ENCODE peak calls at places on chromosomes 13 and 19, in ten cellular contexts. I is anterior cingulate cortex; H is GM23248; A is iris pigment epithelial cell; K is PC-9; P is mammary epithelial cell; Z is fibroblast of the aortic adventitia; O is central memory CD4-positive, alpha-beta T cell; C is activated T-cell treated with anti-CD3 and anti-CD28 coated beads, Interleukin-2, amount 50 U/mL, for 24 hours; L is activated T-helper 2 cell treated with anti-CD3 and anti-CD28 coated beads, Interferon-gamma antibody, Interleukin-2, Interleukin-4, amounts not matched to agents 10 μg/mL and 5 μg/mL and 100 μg/mL, durations not matched to agents 14 hours and 24 hours and 36 hours. M is an unnamed sample.

GRCh38 chr19:56350416-56351045 is 35.9 kb upstream of the ZSCAN5A start:
- DNase-seq in I (no peak), A (peak), P (peak), O (peak), Z (peak), L (no peak), C (no peak), K (no peak), H (peak), M (peak)

GRCh38 chr13:114015608-114016295 is 41.9 kb upstream of the C13orf46 start:
- DNase-seq in P (peak), K (peak), I (no peak), Z (peak), O (no peak), H (peak), A (no peak), C (no peak), L (no peak), M (no peak)

GRCh38 chr19:48330012-48330681 is 4.8 kb downstream of the EMP3 start:
- DNase-seq in C (peak), I (peak), O (peak), A (peak), K (no peak), H (no peak), L (peak), P (peak), Z (no peak), M (peak)

GRCh38 chr13:45142440-45143345 is 22.4 kb downstream of the GTF2F2 start:
- DNase-seq in I (no peak), L (no peak), O (no peak), H (peak), C (no peak), P (peak), A (peak), Z (no peak), K (peak), M (no peak)

GRCh38 chr19:5949792-5950305 is 28.1 kb downstream of the RANBP3 start:
- DNase-seq in L (no peak), H (no peak), C (peak), K (no peak), O (peak), A (no peak), I (no peak), P (no peak), Z (no peak), M (peak)

GRCh38 chr19:3302755-3303154 is 63.6 kb upstream of the NFIC start:
- DNase-seq in H (no peak), A (no peak), P (no peak), K (no peak), C (no peak), O (no peak), I (no peak), L (no peak), Z (no peak), M (no peak)

GRCh38 chr19:55877211-55877610 is 40.9 kb downstream of the NLRP4 start:
- DNase-seq in A (no peak), L (no peak), Z (no peak), K (no peak), O (no peak), P (no peak), H (no peak), C (no peak), I (no peak), M (no peak)

GRCh38 chr13:76533251-76533650 is 353.0 kb downstream of the KCTD12 start:
- DNase-seq in I (no peak), H (peak), C (no peak), A (peak), Z (no peak), O (no peak), P (no peak), K (no peak), L (no peak), M (no peak)

GRCh38 chr19:29533578-29534544 is 8.1 kb downstream of the VSTM2B start:
- DNase-seq in P (no peak), H (no peak), O (no peak), L (no peak), A (no peak), I (no peak), C (peak), K (no peak), Z (no peak), M (no peak)

GRCh38 chr13:52359534-52359933 is 46.4 kb downstream of the THSD1 start:
- DNase-seq in Z (peak), A (no peak), P (no peak), L (no peak), O (no peak), I (no peak), H (peak), C (no peak), K (no peak), M (no peak)

GRCh38 chr13:34155931-34156607 is 338.1 kb downstream of the RFC3 start:
- DNase-seq in C (no peak), I (no peak), H (peak), Z (peak), A (peak), P (peak), L (no peak), K (peak), O (no peak), M (no peak)

M was measured in naive thymus-derived CD4-positive, alpha-beta T cell.